ENCODE peak calls at places on chromosomes 4 and X, in five cellular contexts. Y, V, R, S and H are unnamed samples.

GRCh38 chr4:663438-664428 is 10.3 kb downstream of the ATP5ME start:
- DNase-seq in S (no peak), Y (no peak), R (peak; percentile 82), V (no peak), H (no peak)

GRCh38 chr4:152936446-152937279 is 540 bp downstream of the FHDC1 start:
- DNase-seq in S (peak; percentile 40), Y (peak; percentile 16), V (no peak), R (peak; percentile 62), H (peak; percentile 45)

GRCh38 chr4:108048157-108048556 is 58.5 kb downstream of the HADH start:
- DNase-seq in V (no peak), R (no peak), S (no peak), Y (no peak), H (no peak)

GRCh38 chr4:15891312-15891711 is 47.2 kb downstream of the FGFBP1 start:
- DNase-seq in Y (no peak), V (no peak), R (no peak), S (no peak), H (no peak)

GRCh38 chrX:72048515-72049455 is 82.9 kb downstream of the RTL5 start:
- DNase-seq in R (no peak), S (no peak), V (no peak), Y (no peak), H (no peak)

GRCh38 chrX:102863735-102864134 is 73.3 kb upstream of the RAB40AL start:
- DNase-seq in S (peak; percentile 78), R (peak; percentile 66), V (peak; percentile 36), Y (peak; percentile 74), H (peak; percentile 62)

GRCh38 chr4:41882622-41883347 is 52.4 kb upstream of the TMEM33 start:
- DNase-seq in V (no peak), S (peak; percentile 33), Y (peak; percentile 23), R (peak; percentile 48), H (no peak)

GRCh38 chr4:98469776-98470175 is 188.6 kb downstream of the TSPAN5 start:
- DNase-seq in R (no peak), V (no peak), S (no peak), Y (peak; percentile 21), H (no peak)

GRCh38 chrX:69387559-69388487 is 116.3 kb upstream of the NALF2 start:
- DNase-seq in R (peak; percentile 88), V (peak; percentile 57), S (peak; percentile 19), Y (peak; percentile 21), H (peak; percentile 62)

GRCh38 chr4:73422458-73422752 is 13.6 kb upstream of the AFP start:
- DNase-seq in Y (no peak), R (no peak), S (no peak), V (no peak), H (no peak)

GRCh38 chr4:187236491-187236890 is 512.8 kb upstream of the FAT1 start:
- DNase-seq in S (peak; percentile 28), V (no peak), R (no peak), Y (peak; percentile 84), H (no peak)

GRCh38 chr4:986949-987688 is at the start of gene IDUA:
- DNase-seq in V (no peak), Y (peak; percentile 53), S (peak; percentile 79), R (peak; percentile 73), H (peak; percentile 54)

GRCh38 chr4:13347517-13348125 is 136.5 kb downstream of the RAB28 start:
- DNase-seq in R (no peak), S (peak; percentile 66), V (no peak), Y (peak; percentile 68), H (no peak)

GRCh38 chr4:40292313-40292759 is 42.8 kb upstream of the CHRNA9 start:
- DNase-seq in R (no peak), S (peak; percentile 48), V (no peak), Y (peak; percentile 12), H (no peak)

GRCh38 chr4:151783867-151784266 is 23.1 kb upstream of the GATB start:
- DNase-seq in R (no peak), V (no peak), S (no peak), Y (no peak), H (no peak)

GRCh38 chrX:148794350-148794749 is 293.9 kb downstream of the AFF2 start:
- DNase-seq in R (no peak), V (no peak), Y (no peak), S (no peak), H (no peak)

GRCh38 chr4:110944501-110944900 is 321.6 kb upstream of the PITX2 start:
- DNase-seq in V (no peak), S (no peak), Y (peak; percentile 3), R (no peak), H (no peak)

GRCh38 chrX:71533850-71534515 is 1.1 kb downstream of the OGT start:
- DNase-seq in S (peak; percentile 66), Y (peak; percentile 32), V (no peak), R (peak; percentile 42), H (peak; percentile 47)

GRCh38 chr4:24560770-24561415 is 23.5 kb downstream of the DHX15 start:
- DNase-seq in R (no peak), S (no peak), Y (peak; percentile 74), V (no peak), H (no peak)

GRCh38 chrX:17591741-17592110 is 145.6 kb upstream of the SCML1 start:
- DNase-seq in R (no peak), S (peak; percentile 53), Y (peak; percentile 81), V (no peak), H (no peak)

GRCh38 chrX:39813631-39814246 is 284.0 kb downstream of the BCOR start:
- DNase-seq in R (no peak), S (peak; percentile 50), Y (peak; percentile 69), V (no peak), H (no peak)

GRCh38 chr4:168537556-168537955 is 40.7 kb downstream of the PALLD start:
- DNase-seq in S (no peak), V (no peak), R (no peak), Y (no peak), H (no peak)

DNA sequence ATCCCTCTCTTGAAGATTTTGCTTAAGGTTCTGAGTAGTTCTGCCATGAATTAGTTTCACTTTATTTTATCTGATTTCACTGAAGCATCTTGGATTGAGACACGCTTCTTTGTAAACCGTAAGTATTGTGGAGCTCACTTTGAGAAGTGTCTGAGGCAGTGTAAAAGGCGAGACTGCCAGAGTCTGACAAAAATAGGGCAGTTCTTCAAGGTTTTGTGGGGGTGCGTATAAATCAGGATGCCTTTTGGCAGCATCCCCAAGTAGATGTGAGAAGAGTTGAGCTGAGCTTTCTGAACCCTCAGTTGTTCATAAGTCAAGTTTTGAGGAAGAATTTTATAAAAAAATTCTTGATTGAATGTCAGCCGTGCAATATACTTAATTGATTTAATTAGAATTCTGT is 76.3 kb downstream of the RBPJ start:
- DNase-seq in V (no peak), R (no peak), Y (no peak), S (no peak), H (no peak)
- H3K14ac ChIP-seq in V (no peak overlapping the region), R (no peak overlapping the region), Y (peak overlapping the region; percentile 38), S (no peak overlapping the region), H (no peak overlapping the region)

GRCh38 chr4:184444215-184444952 is 30.0 kb downstream of the IRF2 start:
- DNase-seq in Y (peak; percentile 66), R (no peak), S (no peak), V (no peak), H (no peak)

GRCh38 chr4:184443318-184443717 is 31.0 kb downstream of the IRF2 start:
- DNase-seq in V (no peak), S (no peak), Y (no peak), R (no peak), H (no peak)

GRCh38 chr4:184446132-184446531 is 28.2 kb downstream of the IRF2 start:
- DNase-seq in R (no peak), S (no peak), Y (no peak), V (no peak), H (no peak)

GRCh38 chr4:184447664-184448063 is 26.7 kb downstream of the IRF2 start:
- DNase-seq in Y (no peak), S (no peak), R (peak; percentile 69), V (no peak), H (no peak)

GRCh38 chr4:184444953-184445309 is 29.4 kb downstream of the IRF2 start:
- DNase-seq in V (no peak), Y (no peak), R (no peak), S (no peak), H (no peak)
- H3K27ac ChIP-seq in V (no peak overlapping the region), Y (no peak overlapping the region), R (no peak overlapping the region), S (no peak overlapping the region), H (no peak overlapping the region)

GRCh38 chr4:91127891-91128290 is 1000.7 kb downstream of the CCSER1 start:
- DNase-seq in S (no peak), R (no peak), V (no peak), Y (no peak), H (no peak)

GRCh38 chr4:91123742-91124141 is 996.5 kb downstream of the CCSER1 start:
- DNase-seq in R (no peak), S (no peak), V (no peak), Y (no peak), H (no peak)

DNA sequence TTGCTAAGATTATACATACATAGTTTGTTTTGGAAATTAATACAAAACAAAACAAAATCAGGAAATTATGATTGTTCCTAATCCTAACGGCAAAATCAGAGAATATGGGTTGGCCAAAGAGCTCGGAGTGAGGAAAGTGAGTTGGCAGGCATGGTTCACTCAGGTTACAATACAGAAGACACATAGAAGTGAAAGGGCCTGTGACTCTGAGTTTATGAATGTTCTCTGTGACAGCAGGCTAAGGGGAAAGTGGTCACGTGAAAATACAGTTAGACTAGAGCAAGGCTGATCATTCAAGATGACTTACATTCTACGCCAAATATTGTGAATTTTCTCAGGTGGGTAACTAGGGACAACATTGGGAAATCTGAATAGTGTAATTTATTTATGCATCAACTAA is 1001.3 kb downstream of the CCSER1 start:
- DNase-seq in V (no peak), Y (no peak), S (no peak), R (no peak), H (no peak)
- H2BK15ac ChIP-seq in V (no peak overlapping the region), Y (no peak overlapping the region), S (no peak overlapping the region), R (no peak overlapping the region), H (no peak overlapping the region)

DNA sequence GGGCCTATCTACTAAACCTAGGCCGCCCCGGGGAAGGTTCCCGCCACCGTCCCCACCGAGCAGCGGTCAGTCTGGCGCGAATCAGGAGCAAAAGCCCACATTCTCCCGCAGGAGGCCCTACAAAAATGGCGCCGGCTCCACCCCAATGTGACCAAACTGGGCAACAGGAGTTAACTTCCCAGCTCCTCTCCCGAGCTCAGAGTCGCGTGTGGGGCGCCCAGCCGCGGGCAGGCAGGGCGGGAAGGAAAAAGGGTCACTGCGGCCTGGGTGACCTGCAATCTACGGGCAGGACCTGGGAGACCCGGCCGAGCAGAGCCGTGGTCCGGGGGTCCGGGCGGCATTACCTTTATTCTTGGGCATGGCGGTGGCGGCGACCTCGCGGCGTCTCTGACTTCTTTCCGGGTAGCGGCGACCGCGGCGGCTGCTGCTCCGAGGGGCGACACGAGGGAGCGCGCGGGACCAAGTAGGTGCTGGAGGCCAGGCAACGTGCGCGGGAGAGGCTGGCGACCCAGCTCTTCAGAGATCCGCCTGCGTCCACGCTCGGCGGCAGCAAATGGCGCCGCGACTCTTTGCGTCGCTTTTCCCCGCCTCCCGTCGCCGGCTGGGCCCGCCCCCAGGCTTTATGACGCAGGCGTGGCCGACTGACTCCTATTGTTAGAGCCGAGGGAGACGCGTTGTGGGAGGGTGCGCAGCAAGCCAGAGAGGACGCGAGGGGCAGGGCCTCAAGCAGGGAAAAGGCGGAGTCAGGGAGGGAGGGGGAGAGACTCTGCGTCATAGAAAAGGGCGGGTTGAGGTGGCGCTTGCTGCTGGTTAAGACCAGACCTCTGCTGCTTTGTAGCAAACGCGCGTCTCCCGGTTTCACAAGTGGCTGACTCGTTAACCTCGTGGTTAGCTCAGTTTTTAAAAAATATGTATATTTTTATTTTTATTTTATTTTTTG is at the start of gene EIF1AX:
- DNase-seq in V (peak; percentile 90), Y (peak; percentile 99), R (peak; percentile 95), S (peak; percentile 97), H (peak; percentile 88)
- H3K14ac ChIP-seq in V (no peak within 1 kb of the TSS), Y (peak within 1 kb of the TSS; percentile 84), R (peak within 1 kb of the TSS; percentile 80), S (no peak within 1 kb of the TSS), H (no peak within 1 kb of the TSS)